ENCODE peak calls at places on chromosomes 13 and 19, in four cellular contexts. M is CD8-positive, alpha-beta T cell; I is tibial artery; V is A549. C is an unnamed sample.

GRCh38 chr19:52171321-52172169 is at the start of gene ZNF836:
- DNase-seq in I (peak; percentile 88), M (peak; percentile 93), V (peak; percentile 69), C (peak; percentile 23)

GRCh38 chr19:33809960-33810359 is 13.3 kb downstream of the KCTD15 start:
- DNase-seq in V (peak; percentile 58), I (no peak), M (no peak), C (no peak)

GRCh38 chr13:79548886-79549285 is 67.9 kb downstream of the NDFIP2 start:
- DNase-seq in V (peak; percentile 7), M (no peak), I (no peak), C (no peak)

GRCh38 chr13:90003566-90003965 is 1343.9 kb upstream of the MIR17HG start:
- DNase-seq in M (no peak), I (no peak), V (no peak), C (no peak)

GRCh38 chr13:29858667-29859066 is 8.2 kb upstream of the UBL3 start:
- DNase-seq in V (no peak), I (no peak), M (no peak), C (no peak)

GRCh38 chr13:101325423-101325822 is 90.9 kb downstream of the NALCN start:
- DNase-seq in V (no peak), I (no peak), M (no peak), C (no peak)

GRCh38 chr19:56393119-56394012 is at the start of gene ZNF582:
- DNase-seq in I (peak; percentile 96), V (peak; percentile 97), M (peak; percentile 89), C (peak; percentile 81)

GRCh38 chr13:101331731-101332130 is 84.6 kb downstream of the NALCN start:
- DNase-seq in V (no peak), M (no peak), I (no peak), C (no peak)

GRCh38 chr13:95643814-95644598 is 500 bp downstream of the DZIP1 start:
- DNase-seq in M (no peak), V (peak; percentile 48), I (peak; percentile 26), C (no peak)

GRCh38 chr19:41166888-41167804 is 25.9 kb upstream of the CYP2S1 start:
- DNase-seq in M (no peak), V (no peak), I (no peak), C (no peak)

GRCh38 chr13:98487522-98487921 is 89.4 kb downstream of the STK24 start:
- DNase-seq in V (no peak), M (no peak), I (no peak), C (no peak)

GRCh38 chr13:105774739-105775460 is 760.6 kb downstream of the EFNB2 start:
- DNase-seq in M (no peak), I (no peak), V (peak; percentile 58), C (no peak)

GRCh38 chr13:80171096-80171495 is 169.8 kb downstream of the SPRY2 start:
- DNase-seq in M (no peak), V (no peak), I (no peak), C (no peak)

GRCh38 chr19:29528350-29528945 is 2.7 kb downstream of the VSTM2B start:
- DNase-seq in I (peak; percentile 38), V (peak; percentile 90), M (peak; percentile 46), C (peak; percentile 1)

GRCh38 chr19:18939922-18940775 is 868 bp downstream of the HOMER3 start:
- DNase-seq in I (peak; percentile 65), V (no peak), M (no peak), C (no peak)

GRCh38 chr13:109649713-109650112 is 136.7 kb downstream of the IRS2 start:
- DNase-seq in V (no peak), I (no peak), M (no peak), C (no peak)

GRCh38 chr13:46577656-46578589 is 25.0 kb downstream of the LRCH1 start:
- DNase-seq in M (no peak), V (no peak), I (no peak), C (no peak)

GRCh38 chr19:50639121-50640112 is at the start of gene SYT3:
- DNase-seq in I (no peak), V (peak; percentile 55), M (peak; percentile 56), C (no peak)

GRCh38 chr19:46350029-46350757 is 3.3 kb downstream of the PPP5C start:
- DNase-seq in V (no peak), I (no peak), M (no peak), C (no peak)

GRCh38 chr19:46350758-46351159 is 3.9 kb downstream of the PPP5C start:
- DNase-seq in M (no peak), V (no peak), I (no peak), C (no peak)

GRCh38 chr19:46349311-46349993 is 2.6 kb downstream of the PPP5C start:
- DNase-seq in M (no peak), I (no peak), V (no peak), C (no peak)

GRCh38 chr19:46353730-46354528 is 7.0 kb downstream of the PPP5C start:
- DNase-seq in I (no peak), V (no peak), M (no peak), C (no peak)

DNA sequence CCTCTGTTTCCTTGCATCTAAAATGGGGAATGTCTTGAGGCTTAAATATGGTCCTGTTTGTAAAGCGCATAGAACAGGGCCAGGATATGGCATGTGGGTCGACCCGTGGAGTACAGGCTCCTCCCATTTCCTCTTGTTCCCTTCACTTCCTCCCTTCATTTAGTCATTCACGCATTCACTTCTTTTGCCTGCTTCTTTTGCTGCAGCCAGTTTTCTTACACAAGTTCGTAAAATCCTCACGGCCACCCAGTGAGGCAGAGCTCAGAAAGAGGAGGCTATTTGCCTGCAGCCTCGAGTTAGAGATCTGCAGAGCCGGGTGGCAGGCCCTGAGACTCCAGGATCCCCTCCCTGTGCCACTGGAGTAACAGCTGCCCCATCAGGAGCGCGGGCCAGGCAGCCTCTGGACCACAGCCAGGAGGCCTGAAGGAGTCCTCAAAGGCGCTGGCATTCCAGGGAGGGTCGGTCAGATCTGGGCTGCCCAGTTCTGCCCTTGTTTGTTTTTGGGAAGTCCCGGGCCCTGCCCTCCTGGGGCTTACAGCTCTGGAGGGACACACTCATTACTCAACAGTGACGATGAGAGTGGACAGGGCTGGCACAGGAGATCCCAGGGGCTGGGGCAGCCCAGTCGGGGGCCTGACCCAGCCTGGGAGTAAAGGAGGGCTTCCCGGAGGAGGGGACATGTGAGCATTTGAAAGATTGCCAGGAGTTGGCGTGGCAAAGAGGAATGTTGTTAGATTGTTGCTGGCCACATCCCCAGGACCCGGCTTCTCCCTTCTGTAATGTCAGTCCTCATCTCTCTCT is 4.6 kb downstream of the PPP5C start:
- DNase-seq in M (no peak), V (peak; percentile 37), I (peak; percentile 65), C (peak; percentile 69)
- H3K4me1 ChIP-seq in M (peaks cover 50% of the 10 kb centered on the region), V (peaks cover 61% of the 10 kb centered on the region), I (peaks cover 6% of the 10 kb centered on the region), C (peaks cover 45% of the 10 kb centered on the region)

GRCh38 chr13:33007237-33007636 is 9.0 kb upstream of the KL start:
- DNase-seq in M (no peak), V (no peak), I (no peak), C (no peak)
- H3K27ac ChIP-seq in M (no peak overlapping the region), V (no peak overlapping the region), I (no peak overlapping the region), C (no peak overlapping the region)

GRCh38 chr19:2736550-2737190 is 3.1 kb downstream of the SLC39A3 start:
- DNase-seq in M (no peak), V (no peak), I (no peak), C (no peak)

GRCh38 chr19:2744113-2744512 is 4.3 kb upstream of the SLC39A3 start:
- DNase-seq in V (no peak), I (no peak), M (no peak), C (no peak)

GRCh38 chr19:2740314-2740656 is 468 bp upstream of the SLC39A3 start:
- DNase-seq in M (no peak), V (no peak), I (no peak), C (no peak)

GRCh38 chr19:2743099-2743498 is 3.3 kb upstream of the SLC39A3 start:
- DNase-seq in I (no peak), V (no peak), M (no peak), C (no peak)

DNA sequence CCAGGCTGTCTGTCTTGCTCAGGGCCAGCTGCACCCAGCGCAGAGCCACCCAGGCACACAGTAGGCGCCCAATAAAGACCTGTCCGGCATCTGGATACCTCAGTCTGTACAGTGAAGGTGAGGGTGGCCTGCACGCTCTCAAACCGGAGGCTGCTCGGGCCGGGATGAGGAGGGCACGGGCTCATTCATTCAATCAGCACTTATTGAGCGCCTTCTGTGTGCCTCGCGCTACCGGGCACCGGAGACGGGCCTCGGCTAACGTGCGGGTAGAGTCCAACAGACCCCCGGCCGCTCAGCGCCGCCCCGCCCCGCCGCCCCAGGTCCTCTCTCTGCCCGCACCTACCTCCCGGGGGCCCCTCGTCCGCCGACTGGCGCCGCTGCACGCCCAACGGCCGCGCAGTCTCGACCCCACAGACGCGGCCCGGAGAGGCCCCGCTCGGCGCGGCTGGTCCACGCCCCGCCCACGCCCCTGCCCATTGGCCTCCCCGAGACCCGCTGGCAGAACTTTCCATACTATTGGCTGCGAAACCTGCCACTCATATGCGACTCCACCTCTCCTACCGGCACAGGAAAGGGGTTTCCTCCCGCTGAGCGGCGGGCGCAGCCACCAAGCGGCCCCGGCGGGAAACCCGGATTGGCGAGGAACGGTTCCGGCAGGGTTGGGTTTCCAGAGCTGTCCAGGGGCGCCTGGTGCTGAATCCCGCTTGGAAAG is at the start of gene SLC39A3:
- DNase-seq in I (peak; percentile 99), M (peak; percentile 99), V (peak; percentile 97), C (peak; percentile 86)
- TF ChIP-seq CTCF in I (peak; percentile 54), M (no peak), V (no peak), C (no peak)

GRCh38 chr19:6791237-6791636 is 18.7 kb downstream of the VAV1 start:
- DNase-seq in I (no peak), M (no peak), V (no peak), C (no peak)

GRCh38 chr19:6793411-6793810 is 20.9 kb downstream of the VAV1 start:
- DNase-seq in I (no peak), M (no peak), V (no peak), C (no peak)

GRCh38 chr19:6787393-6787792 is 14.9 kb downstream of the VAV1 start:
- DNase-seq in M (no peak), I (no peak), V (no peak), C (no peak)

GRCh38 chr19:6790194-6791128 is 18.0 kb downstream of the VAV1 start:
- DNase-seq in M (no peak), V (no peak), I (no peak), C (no peak)

DNA sequence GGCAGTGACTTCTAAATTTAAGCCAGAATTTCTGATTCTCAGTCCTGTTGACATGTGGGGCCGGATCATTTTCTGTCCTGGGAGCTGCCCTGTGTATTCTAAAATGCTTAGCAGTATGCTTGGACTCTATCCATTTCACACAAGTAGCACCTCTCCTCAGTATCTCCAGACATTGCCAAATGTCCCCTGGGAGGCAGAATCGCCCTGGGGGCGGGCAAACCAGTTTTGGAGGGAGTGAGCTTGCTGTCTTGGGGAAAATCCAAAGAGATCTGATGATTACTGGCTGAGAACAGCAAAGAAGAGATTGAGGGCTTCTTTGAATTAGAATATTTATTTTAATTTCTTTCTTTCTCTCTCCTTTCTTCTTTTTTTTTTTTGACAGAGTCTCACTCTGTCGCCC is 16.4 kb downstream of the VAV1 start:
- DNase-seq in M (no peak), I (no peak), V (no peak), C (no peak)
- H3K4me1 ChIP-seq in M (peaks cover 50% of the 10 kb centered on the region), I (no peaks in the 10 kb centered on the region), V (no peaks in the 10 kb centered on the region), C (no peaks in the 10 kb centered on the region)

DNA sequence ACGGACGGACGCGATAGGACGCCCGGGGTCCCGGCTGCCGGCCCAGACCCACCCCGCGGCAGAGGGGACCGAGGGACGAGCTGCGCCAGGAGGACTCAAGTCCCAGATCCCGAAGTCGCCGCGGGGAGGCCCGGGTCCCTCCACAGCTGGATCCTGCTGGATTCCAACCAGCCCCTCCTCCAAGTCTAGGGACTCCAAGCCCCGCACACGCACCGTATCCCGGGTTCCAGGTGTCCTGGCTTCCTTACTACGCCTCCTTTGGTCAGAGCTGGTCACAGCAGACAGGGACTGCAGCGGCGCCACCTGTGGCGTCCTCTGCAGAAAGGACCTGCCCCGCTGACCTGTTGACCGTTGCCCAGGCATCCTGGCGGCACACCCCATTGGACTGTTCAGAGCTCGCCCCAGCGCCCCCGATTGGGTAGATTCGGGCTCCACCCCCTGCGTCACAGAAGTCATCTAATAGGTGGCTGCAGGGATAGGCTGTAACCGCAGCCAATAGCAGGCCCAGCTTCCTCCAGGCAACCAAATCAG is 29.0 kb upstream of the ZNF709 start:
- DNase-seq in I (no peak), V (no peak), M (no peak), C (no peak)
- H3K27ac ChIP-seq in I (no peak overlapping the region), V (no peak overlapping the region), M (no peak overlapping the region), C (no peak overlapping the region)

C was measured in keratinocyte.